ENCODE peak calls at places on chromosomes 7 and 10, in four cellular contexts. B is testis, V is lower lobe of right lung, L is adrenal gland. E is an unnamed sample. For H3K4me1, the result is how much of the 10 kb centered on the place peaks cover.

GRCh38 chr7:70434376-70434775 is 697.6 kb upstream of the GALNT17 start:
- DNase-seq in B (no peak), V (no peak), L (no peak), E (no peak)

GRCh38 chr7:122883049-122883670 is 3.1 kb downstream of the CADPS2 start:
- DNase-seq in B (no peak), V (no peak), L (no peak), E (no peak)

GRCh38 chr7:102395620-102395957 is 574 bp upstream of the PRKRIP1 start:
- DNase-seq in B (no peak), V (no peak), L (peak), E (no peak)

GRCh38 chr7:98341106-98341505 is 59.6 kb downstream of the BRI3 start:
- DNase-seq in B (no peak), V (no peak), L (no peak), E (no peak)

GRCh38 chr7:46908770-46909169 is 673.1 kb downstream of the TNS3 start:
- DNase-seq in B (no peak), V (no peak), L (no peak), E (no peak)

GRCh38 chr7:32516551-32517082 is 21.3 kb downstream of the AVL9 start:
- DNase-seq in B (no peak), V (no peak), L (peak), E (no peak)

GRCh38 chr10:127135844-127136577 is 60.4 kb downstream of the INSYN2A start:
- DNase-seq in B (no peak), V (no peak), L (no peak), E (no peak)

GRCh38 chr10:18044976-18045720 is 93.4 kb downstream of the SLC39A12 start:
- DNase-seq in B (no peak), V (no peak), L (no peak), E (no peak)

GRCh38 chr10:31582365-31583052 is 263.5 kb downstream of the ZEB1 start:
- DNase-seq in B (no peak), V (no peak), L (no peak), E (peak)

GRCh38 chr10:50516161-50516560 is 107.6 kb downstream of the SGMS1 start:
- DNase-seq in B (no peak), V (no peak), L (no peak), E (no peak)

GRCh38 chr7:18408461-18408860 is 87.1 kb upstream of the HDAC9 start:
- DNase-seq in B (no peak), V (no peak), L (no peak), E (no peak)

GRCh38 chr7:44320141-44320540 is 5.3 kb downstream of the CAMK2B start:
- DNase-seq in B (no peak), V (no peak), L (no peak), E (no peak)

GRCh38 chr10:17046989-17047388 is 82.6 kb downstream of the CUBN start:
- DNase-seq in B (no peak), V (no peak), L (no peak), E (no peak)

GRCh38 chr7:95874541-95875265 is 102.3 kb downstream of the DYNC1I1 start:
- DNase-seq in B (peak), V (no peak), L (no peak), E (no peak)

GRCh38 chr10:100730739-100731602 is 14.4 kb upstream of the PAX2 start:
- DNase-seq in B (peak), V (no peak), L (no peak), E (no peak)

GRCh38 chr10:111516144-111516543 is 439.3 kb downstream of the ADRA2A start:
- DNase-seq in B (no peak), V (no peak), L (no peak), E (no peak)

GRCh38 chr7:28784166-28784870 is 173.8 kb downstream of the TRIL start:
- DNase-seq in B (no peak), V (no peak), L (no peak), E (peak)

GRCh38 chr10:124647421-124648130 is 96.6 kb downstream of the FAM53B start:
- DNase-seq in B (peak), V (peak), L (peak), E (peak)

GRCh38 chr7:84331665-84332064 is 137.1 kb upstream of the SEMA3A start:
- DNase-seq in B (no peak), V (no peak), L (no peak), E (no peak)

GRCh38 chr10:30048768-30049507 is 10.4 kb downstream of the JCAD start:
- DNase-seq in B (no peak), V (no peak), L (no peak), E (no peak)

GRCh38 chr10:71293446-71294090 is 25.5 kb upstream of the SLC29A3 start:
- DNase-seq in B (no peak), V (peak), L (no peak), E (no peak)

GRCh38 chr10:35415505-35415904 is 79.2 kb downstream of the CCNY start:
- DNase-seq in B (no peak), V (no peak), L (peak), E (no peak)

GRCh38 chr10:132628966-132629900 is 91.6 kb downstream of the INPP5A start:
- DNase-seq in B (no peak), V (no peak), L (peak), E (no peak)
- H3K4me1 ChIP-seq in B (half or more), V (half or more), L (half or more), E (under half)

GRCh38 chr10:74923556-74923955 is 97.2 kb downstream of the KAT6B start:
- DNase-seq in B (no peak), V (peak), L (no peak), E (no peak)
- H3K4me3 ChIP-seq in B (no peak), V (no peak), L (no peak), E (no peak)

GRCh38 chr10:6406220-6407033 is 173.6 kb downstream of the PRKCQ start:
- DNase-seq in B (no peak), V (no peak), L (no peak), E (no peak)
- TF ChIP-seq CTCF in B (peak), V (peak), L (peak), E (peak)

DNA sequence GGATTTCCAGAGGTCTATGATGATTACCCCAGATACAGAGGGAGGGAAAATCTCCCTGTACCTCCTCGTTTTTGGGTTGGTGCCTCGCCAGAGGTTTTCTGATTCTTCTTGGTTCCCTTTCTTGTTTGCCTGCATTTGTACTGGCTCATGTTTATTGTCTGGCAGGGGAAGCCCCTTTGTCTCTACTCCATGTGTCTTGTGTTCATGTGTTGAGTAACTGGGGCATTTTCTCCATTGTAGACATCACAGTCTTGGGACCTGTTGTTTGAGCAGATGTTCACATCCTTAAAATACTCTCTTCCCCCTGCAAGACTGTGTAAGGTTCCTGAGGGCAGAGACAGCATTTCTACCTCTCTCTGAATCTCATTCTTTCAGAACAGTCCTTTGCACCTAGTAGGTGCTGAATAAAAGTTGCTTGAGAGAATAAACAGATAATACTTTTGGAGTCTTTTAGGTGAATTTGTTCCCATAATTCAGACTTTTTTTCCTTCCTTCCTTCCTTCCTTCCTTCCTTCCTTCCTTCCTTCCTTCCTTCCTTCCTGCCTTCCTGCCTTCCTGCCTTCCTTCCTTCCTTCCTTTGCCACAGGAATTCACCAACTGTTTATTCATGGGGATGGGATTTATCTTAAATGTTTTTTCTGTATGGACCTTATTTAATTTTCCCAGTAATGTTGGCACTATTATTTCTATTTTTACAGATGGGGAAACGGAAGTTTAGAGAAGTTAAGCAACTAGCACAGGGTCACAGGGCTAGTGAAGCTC is 25.2 kb downstream of the CDK14 start:
- DNase-seq in B (no peak), V (no peak), L (no peak), E (no peak)
- H3K4me1 ChIP-seq in B (under half), V (half or more), L (under half), E (under half)

DNA sequence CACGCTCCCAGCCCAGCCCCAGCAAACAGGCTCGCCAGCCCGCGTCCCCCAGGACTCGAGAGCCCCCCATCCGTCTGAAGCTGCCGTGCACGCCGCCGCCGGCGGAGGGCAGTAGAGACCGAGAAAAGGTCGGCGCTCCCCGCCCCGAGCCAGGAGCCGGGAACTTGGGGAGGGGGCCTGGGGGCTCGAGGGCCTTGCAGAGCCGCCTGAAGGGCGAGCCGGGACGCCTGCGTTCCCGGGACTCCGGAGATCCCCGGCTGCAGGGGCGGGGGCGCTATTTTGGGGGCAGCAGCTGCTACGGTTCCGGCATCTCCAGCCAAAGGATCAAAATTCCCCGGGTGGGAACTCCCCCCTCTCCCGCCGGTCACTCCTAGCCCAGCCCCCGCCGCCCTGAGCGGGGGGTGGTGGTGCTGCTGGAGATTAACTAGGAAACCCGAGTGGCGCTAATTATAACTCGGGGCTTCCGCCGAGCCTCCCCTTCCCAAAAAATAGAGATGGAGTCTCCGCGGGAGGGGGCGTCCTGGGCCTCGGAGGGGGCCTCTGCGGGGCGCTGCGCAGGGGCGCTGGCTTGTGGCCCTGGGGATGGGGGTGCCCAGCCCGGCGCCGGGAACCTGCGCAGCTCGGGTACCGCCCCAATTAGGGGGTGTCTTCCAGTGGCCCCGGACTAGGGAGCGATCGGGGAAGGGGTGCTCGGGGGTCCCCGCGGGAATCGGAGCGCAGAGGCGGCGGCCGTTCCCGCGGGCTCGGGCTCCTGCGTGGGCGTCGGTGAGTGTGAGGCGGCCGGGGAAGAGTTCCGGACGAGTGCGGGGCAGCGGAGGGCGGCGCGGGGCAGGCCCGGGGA is 608 bp downstream of the ACHE start:
- DNase-seq in B (peak), V (no peak), L (no peak), E (peak)
- H3K4me3 ChIP-seq in B (peak), V (peak), L (peak), E (peak)

GRCh38 chr7:135414850-135415439 is 95.0 kb downstream of the CNOT4 start:
- DNase-seq in B (peak), V (no peak), L (peak), E (peak)
- TF ChIP-seq CTCF in B (peak), V (peak), L (peak), E (peak)

DNA sequence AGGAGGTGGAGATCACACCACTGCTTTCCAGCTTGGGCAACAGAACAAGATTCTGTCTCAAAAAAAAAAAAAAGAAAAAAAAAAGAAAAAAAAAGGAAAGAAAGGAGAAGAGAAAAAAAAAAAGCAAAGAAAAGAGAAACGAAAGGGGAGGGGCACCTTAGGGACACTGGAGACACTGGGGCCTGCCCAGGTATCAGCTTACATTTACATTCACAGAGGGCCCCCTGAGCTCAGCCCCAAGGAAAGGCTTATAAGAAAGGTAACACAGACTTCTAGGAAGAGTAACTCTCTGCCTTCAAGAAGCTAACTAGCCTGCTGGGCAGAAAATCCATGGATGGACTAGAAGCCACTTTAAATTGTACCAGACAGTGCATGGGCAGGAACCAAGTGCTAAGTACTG is 108.8 kb downstream of the NPY start:
- DNase-seq in B (no peak), V (no peak), L (no peak), E (no peak)
- H3K4me1 ChIP-seq in B (under half), V (under half), L (under half), E (under half)

GRCh38 chr10:106707657-106708056 is 456.8 kb downstream of the SORCS1 start:
- DNase-seq in B (no peak), V (no peak), L (no peak), E (no peak)

GRCh38 chr10:106708521-106708920 is 456.0 kb downstream of the SORCS1 start:
- DNase-seq in B (no peak), V (no peak), L (no peak), E (no peak)

GRCh38 chr10:106711313-106711906 is 453.1 kb downstream of the SORCS1 start:
- DNase-seq in B (peak), V (peak), L (peak), E (peak)

GRCh38 chr10:106705576-106706526 is 458.7 kb downstream of the SORCS1 start:
- DNase-seq in B (peak), V (no peak), L (peak), E (peak)
- H3K4me3 ChIP-seq in B (no peak), V (no peak), L (no peak), E (no peak)

GRCh38 chr7:3461923-3462322 is 160.9 kb downstream of the SDK1 start:
- DNase-seq in B (no peak), V (no peak), L (no peak), E (no peak)
- TF ChIP-seq CTCF in B (no peak), V (no peak), L (no peak), E (no peak)

DNA sequence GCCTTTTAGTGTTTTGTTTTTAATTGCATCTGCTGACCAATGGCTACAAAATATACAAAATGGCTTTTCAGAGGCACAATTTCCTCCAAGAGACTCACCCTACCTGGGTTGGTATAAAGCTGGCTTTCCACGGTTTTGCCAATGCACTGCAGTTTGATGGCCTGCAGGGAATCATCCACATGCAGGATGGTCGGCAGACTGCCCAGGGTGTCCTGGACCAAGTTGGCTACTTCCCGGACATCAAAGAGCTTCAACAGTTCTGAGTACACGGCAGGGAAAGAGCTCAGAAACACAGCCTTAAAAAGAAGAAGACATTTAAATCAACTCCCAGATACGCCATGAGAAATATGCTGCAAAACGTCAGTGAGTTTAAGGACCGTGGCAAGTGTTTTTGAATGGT is 301.0 kb upstream of the IMMP2L start:
- DNase-seq in B (no peak), V (no peak), L (no peak), E (no peak)
- H3K4me1 ChIP-seq in B (under half), V (under half), L (under half), E (under half)

E was measured in BE2C.